ENCODE peak calls at places on chromosomes 6 and 20, in six cellular contexts. J is GM06990, P is AG04450, D is astrocyte of the cerebellum, W is choroid plexus epithelial cell, E is mucosa of descending colon. H is an unnamed sample.

GRCh38 chr6:168949876-168950499 is 303.7 kb downstream of the THBS2 start:
- DNase-seq in J (no peak), P (no peak), D (no peak), W (peak; percentile 38), E (no peak), H (no peak)

GRCh38 chr20:52104546-52105044 is 87.0 kb downstream of the ZFP64 start:
- DNase-seq in J (no peak), P (no peak), D (no peak), W (peak; percentile 28), E (no peak), H (no peak)

GRCh38 chr6:17093692-17094091 is 8.2 kb upstream of the STMND1 start:
- DNase-seq in J (no peak), P (no peak), D (no peak), W (no peak), E (no peak), H (no peak)

GRCh38 chr6:156949376-156949775 is 172.2 kb downstream of the ARID1B start:
- DNase-seq in J (no peak), P (peak; percentile 39), D (peak; percentile 51), W (peak; percentile 72), E (no peak), H (peak; percentile 90)

GRCh38 chr6:27016689-27017088 is 230.8 kb upstream of the PRSS16 start:
- DNase-seq in J (no peak), P (no peak), D (no peak), W (no peak), E (no peak), H (no peak)

GRCh38 chr6:713351-713750 is 20.4 kb upstream of the EXOC2 start:
- DNase-seq in J (no peak), P (no peak), D (no peak), W (no peak), E (no peak), H (no peak)

GRCh38 chr6:83708970-83709747 is at the start of gene SNAP91:
- DNase-seq in J (peak; percentile 14), P (no peak), D (no peak), W (peak; percentile 5), E (no peak), H (no peak)

GRCh38 chr6:83860347-83860731 is 850 bp downstream of the CYB5R4 start:
- DNase-seq in J (no peak), P (no peak), D (no peak), W (no peak), E (no peak), H (no peak)

GRCh38 chr6:149224399-149224798 is 93.1 kb upstream of the TAB2 start:
- DNase-seq in J (no peak), P (no peak), D (no peak), W (no peak), E (no peak), H (no peak)

GRCh38 chr20:8335059-8335458 is 203.0 kb downstream of the PLCB1 start:
- DNase-seq in J (no peak), P (no peak), D (no peak), W (no peak), E (no peak), H (no peak)

GRCh38 chr6:53696351-53696750 is 30.8 kb upstream of the KLHL31 start:
- DNase-seq in J (no peak), P (no peak), D (no peak), W (no peak), E (no peak), H (no peak)

GRCh38 chr6:81998432-81998831 is 246.0 kb upstream of the TENT5A start:
- DNase-seq in J (no peak), P (no peak), D (no peak), W (peak; percentile 81), E (no peak), H (peak; percentile 49)

GRCh38 chr6:30720738-30721197 is 616 bp downstream of the TUBB start:
- DNase-seq in J (peak; percentile 82), P (no peak), D (no peak), W (peak; percentile 41), E (peak; percentile 83), H (no peak)

GRCh38 chr20:19929749-19930148 is 87.4 kb upstream of the NAA20 start:
- DNase-seq in J (no peak), P (no peak), D (no peak), W (no peak), E (no peak), H (no peak)

GRCh38 chr6:36141961-36142360 is 11.6 kb downstream of the MAPK13 start:
- DNase-seq in J (no peak), P (no peak), D (no peak), W (no peak), E (no peak), H (no peak)

GRCh38 chr20:38735172-38735571 is 10.9 kb downstream of the SLC32A1 start:
- DNase-seq in J (no peak), P (no peak), D (no peak), W (no peak), E (no peak), H (no peak)

DNA sequence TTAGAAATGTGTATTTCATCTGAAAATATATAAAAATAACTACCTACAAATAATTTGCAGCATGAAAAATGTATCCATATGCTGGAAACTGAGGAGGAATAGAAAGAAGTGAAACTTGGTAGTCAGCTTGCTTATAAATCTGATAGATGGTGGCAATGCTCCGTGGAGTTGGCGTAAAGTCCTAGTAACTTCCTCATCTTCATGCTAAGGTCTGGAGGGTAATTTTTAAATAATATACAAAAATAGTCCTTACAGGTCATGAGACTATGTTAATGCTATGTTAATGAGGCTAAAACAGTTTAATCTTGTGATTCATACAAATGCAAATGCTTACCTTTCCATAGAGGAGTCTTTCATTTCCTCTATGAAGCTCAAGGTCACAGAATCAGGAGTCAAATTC is 9.3 kb upstream of the CRIP3 start:
- DNase-seq in J (no peak), P (no peak), D (no peak), W (no peak), E (no peak), H (no peak)
- H3K4me3 ChIP-seq in J (no peak overlapping the region), P (no peak overlapping the region), D (no peak overlapping the region), W (no peak overlapping the region), E (no peak overlapping the region), H (no peak overlapping the region)

DNA sequence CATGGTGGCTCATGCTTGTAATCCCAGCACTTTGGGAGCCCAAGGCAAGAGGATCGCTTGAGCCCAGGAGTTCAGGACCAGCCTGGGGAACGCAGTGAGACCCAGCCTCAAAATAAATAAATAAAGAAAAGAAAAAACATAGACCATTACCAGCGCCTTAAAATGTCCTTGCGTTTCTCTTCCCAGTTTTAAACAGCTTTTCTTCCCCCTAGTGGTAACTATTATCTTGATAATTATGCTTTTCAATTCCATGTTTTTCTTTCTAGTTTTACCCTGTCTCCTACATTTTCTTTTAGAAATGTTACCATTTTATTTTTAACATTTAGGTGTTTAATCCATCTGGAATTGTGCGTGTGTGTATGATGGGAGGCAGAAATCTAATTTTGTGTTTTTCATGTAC is 24.4 kb downstream of the DNAH8 start:
- DNase-seq in J (no peak), P (no peak), D (no peak), W (peak; percentile 31), E (no peak), H (no peak)
- TF ChIP-seq CTCF in J (no peak), P (peak; percentile 47), D (peak; percentile 28), W (peak; percentile 55), E (no peak), H (no peak)

GRCh38 chr20:51036226-51036625 is 13.3 kb upstream of the KCNG1 start:
- DNase-seq in J (no peak), P (no peak), D (no peak), W (no peak), E (no peak), H (no peak)
- H3K4me3 ChIP-seq in J (no peak overlapping the region), P (no peak overlapping the region), D (no peak overlapping the region), W (no peak overlapping the region), E (no peak overlapping the region), H (no peak overlapping the region)

GRCh38 chr6:134170844-134171243 is 118.4 kb upstream of the SLC2A12 start:
- DNase-seq in J (no peak), P (no peak), D (no peak), W (peak; percentile 75), E (no peak), H (no peak)
- TF ChIP-seq CTCF in J (no peak), P (peak; percentile 12), D (no peak), W (peak; percentile 38), E (no peak), H (no peak)

DNA sequence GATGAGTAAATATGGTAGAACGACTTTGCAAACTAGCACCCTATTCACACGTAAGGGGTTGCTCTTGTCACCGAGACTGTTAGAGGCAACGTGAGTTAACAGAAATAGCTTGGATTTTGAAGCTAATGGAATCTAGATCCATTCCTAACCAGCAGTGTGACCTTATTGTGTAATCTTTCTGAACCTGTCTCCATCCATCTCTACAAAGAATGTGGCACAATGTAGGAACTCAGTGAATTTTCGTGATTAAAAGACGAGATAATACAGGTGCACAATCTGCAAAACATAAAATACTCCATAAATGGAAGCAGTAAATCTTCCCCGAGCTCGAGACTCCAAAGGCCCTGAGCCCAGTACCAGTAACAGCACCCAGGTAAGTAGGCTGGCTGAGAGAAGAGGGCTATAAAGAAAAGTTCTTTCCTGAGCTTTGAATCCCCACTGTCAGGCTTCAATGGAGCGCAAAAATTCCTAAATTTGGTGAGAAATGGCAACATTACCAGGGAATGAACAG is 801 bp upstream of the KIFC1 start:
- DNase-seq in J (no peak), P (no peak), D (no peak), W (no peak), E (no peak), H (no peak)
- H3K4me3 ChIP-seq in J (no peak overlapping the region), P (peak overlapping the region; percentile 36), D (peak overlapping the region; percentile 17), W (peak overlapping the region; percentile 28), E (no peak overlapping the region), H (peak overlapping the region; percentile 6)

DNA sequence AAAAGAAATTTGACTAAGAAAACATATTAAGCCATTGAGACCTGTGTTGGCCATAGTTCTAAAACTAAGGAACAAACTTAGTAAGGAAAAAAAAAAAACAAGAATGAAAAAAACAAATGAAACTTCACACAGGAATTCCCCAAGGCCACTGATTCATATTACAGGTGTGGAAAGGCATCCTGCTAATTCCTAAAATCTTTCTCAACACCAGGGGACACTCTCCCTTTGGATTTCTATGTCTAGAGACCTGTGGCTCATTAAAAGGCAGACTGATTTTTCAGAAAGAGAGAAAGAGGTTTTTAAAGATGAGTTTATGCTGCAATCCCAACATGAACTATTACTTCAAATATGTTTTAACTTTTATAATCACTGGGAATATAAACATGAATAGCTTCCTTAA is at the start of gene OR12D1:
- DNase-seq in J (no peak), P (no peak), D (no peak), W (no peak), E (no peak), H (peak; percentile 73)
- TF ChIP-seq CTCF in J (no peak), P (no peak), D (no peak), W (no peak), E (no peak), H (peak; percentile 49)

DNA sequence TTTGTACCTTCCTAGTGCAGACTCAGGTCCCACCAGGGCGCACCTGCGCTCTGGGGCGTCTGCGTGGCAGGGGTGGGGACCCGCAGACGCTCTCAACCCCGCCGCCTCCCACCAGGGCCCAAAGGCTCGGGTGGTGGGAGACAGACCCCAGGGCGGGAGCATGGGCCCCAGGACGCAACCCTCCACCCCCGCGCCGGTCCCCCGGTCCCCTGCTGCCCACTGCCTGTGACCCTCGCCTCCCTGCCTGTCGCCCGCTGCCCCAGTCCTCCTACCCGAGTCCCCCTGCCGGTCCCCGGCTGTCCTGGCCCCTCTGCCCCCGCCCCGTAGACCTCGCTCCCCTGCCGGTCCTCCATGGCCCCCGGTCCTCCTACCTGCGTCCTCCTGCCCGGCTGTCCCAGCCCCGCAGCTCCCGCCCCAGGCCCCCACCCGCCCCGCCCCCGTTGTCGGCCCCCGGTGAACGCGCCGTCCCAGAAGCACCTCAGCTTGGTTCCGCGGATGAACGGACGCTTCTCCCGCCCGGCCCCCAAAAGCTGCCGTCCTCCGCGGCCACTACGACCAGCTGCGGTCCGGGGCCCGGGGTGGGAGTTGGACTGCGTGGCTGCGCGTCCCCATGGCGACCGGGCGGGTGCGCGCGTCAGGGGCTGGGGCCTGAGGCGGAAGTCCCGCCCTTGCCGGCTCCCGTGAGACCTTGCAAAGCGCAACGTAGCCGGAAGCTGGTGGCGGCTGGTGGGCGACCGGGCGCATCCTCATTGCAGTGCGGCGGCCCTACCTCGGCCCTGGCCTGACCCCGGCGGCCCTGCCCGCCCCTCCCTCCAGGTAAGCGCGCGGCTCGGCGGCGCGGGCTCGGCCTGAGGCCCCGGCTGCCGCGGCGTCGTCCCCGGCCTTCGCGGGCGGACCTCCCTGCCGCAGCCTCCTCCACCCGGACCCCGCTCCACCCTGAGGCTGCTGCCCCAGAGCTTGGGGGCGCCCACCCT is at the start of gene ARFGAP1:
- DNase-seq in J (peak; percentile 88), P (peak; percentile 60), D (peak; percentile 56), W (peak; percentile 89), E (peak; percentile 94), H (peak; percentile 71)
- H3K4me3 ChIP-seq in J (peak within 1 kb of the TSS; percentile 96), P (peak within 1 kb of the TSS; percentile 87), D (peak within 1 kb of the TSS; percentile 73), W (peak within 1 kb of the TSS; percentile 91), E (peak within 1 kb of the TSS; percentile 90), H (peak within 1 kb of the TSS; percentile 72)

H was measured in bronchial epithelial cell.